ENCODE peak calls at places on chromosomes 11 and 22, in seven cellular contexts. One of them, this sample, is unnamed.

GRCh38 chr11:116840224-116840745 is 2.9 kb upstream of the APOA1 start:
- DNase-seq in endodermal cell: peak
- DNase-seq in IMR-90: peak
- DNase-seq in PC-3: no peak
- DNase-seq in fibroblast of lung: no peak
- DNase-seq in neural progenitor cell: peak
- DNase-seq in MM.1S: no peak
- DNase-seq in this sample: no peak

GRCh38 chr11:125626381-125626950 is 1.5 kb downstream of the CHEK1 start:
- DNase-seq in neural progenitor cell: no peak
- DNase-seq in fibroblast of lung: no peak
- DNase-seq in endodermal cell: no peak
- DNase-seq in MM.1S: peak
- DNase-seq in PC-3: no peak
- DNase-seq in IMR-90: peak
- DNase-seq in this sample: no peak

GRCh38 chr11:77217156-77217555 is 84.3 kb downstream of the GDPD4 start:
- DNase-seq in neural progenitor cell: no peak
- DNase-seq in fibroblast of lung: no peak
- DNase-seq in PC-3: no peak
- DNase-seq in MM.1S: no peak
- DNase-seq in endodermal cell: no peak
- DNase-seq in IMR-90: no peak
- DNase-seq in this sample: no peak

GRCh38 chr11:65431452-65432132 is 9.0 kb downstream of the NEAT1 start:
- DNase-seq in endodermal cell: no peak
- DNase-seq in PC-3: no peak
- DNase-seq in neural progenitor cell: no peak
- DNase-seq in fibroblast of lung: peak
- DNase-seq in MM.1S: peak
- DNase-seq in IMR-90: peak
- DNase-seq in this sample: no peak

GRCh38 chr22:26887456-26887855 is 230.1 kb downstream of the MIAT start:
- DNase-seq in PC-3: no peak
- DNase-seq in endodermal cell: no peak
- DNase-seq in fibroblast of lung: peak
- DNase-seq in MM.1S: no peak
- DNase-seq in IMR-90: peak
- DNase-seq in neural progenitor cell: peak
- DNase-seq in this sample: no peak

GRCh38 chr22:44125421-44125820 is 55.3 kb upstream of the PARVG start:
- DNase-seq in PC-3: no peak
- DNase-seq in IMR-90: no peak
- DNase-seq in neural progenitor cell: no peak
- DNase-seq in fibroblast of lung: no peak
- DNase-seq in MM.1S: no peak
- DNase-seq in endodermal cell: no peak
- DNase-seq in this sample: no peak

GRCh38 chr11:95534809-95535208 is 254.8 kb downstream of the FAM76B start:
- DNase-seq in endodermal cell: no peak
- DNase-seq in neural progenitor cell: no peak
- DNase-seq in MM.1S: no peak
- DNase-seq in PC-3: no peak
- DNase-seq in fibroblast of lung: no peak
- DNase-seq in IMR-90: no peak
- DNase-seq in this sample: no peak

GRCh38 chr11:14972581-14973490 is 685 bp upstream of the CALCA start:
- DNase-seq in PC-3: no peak
- DNase-seq in neural progenitor cell: peak
- DNase-seq in MM.1S: no peak
- DNase-seq in IMR-90: no peak
- DNase-seq in fibroblast of lung: no peak
- DNase-seq in endodermal cell: peak
- DNase-seq in this sample: no peak

GRCh38 chr11:86484164-86484794 is 109.6 kb downstream of the CCDC81 start:
- DNase-seq in endodermal cell: no peak
- DNase-seq in PC-3: peak
- DNase-seq in neural progenitor cell: no peak
- DNase-seq in fibroblast of lung: peak
- DNase-seq in IMR-90: peak
- DNase-seq in MM.1S: no peak
- DNase-seq in this sample: no peak

DNA sequence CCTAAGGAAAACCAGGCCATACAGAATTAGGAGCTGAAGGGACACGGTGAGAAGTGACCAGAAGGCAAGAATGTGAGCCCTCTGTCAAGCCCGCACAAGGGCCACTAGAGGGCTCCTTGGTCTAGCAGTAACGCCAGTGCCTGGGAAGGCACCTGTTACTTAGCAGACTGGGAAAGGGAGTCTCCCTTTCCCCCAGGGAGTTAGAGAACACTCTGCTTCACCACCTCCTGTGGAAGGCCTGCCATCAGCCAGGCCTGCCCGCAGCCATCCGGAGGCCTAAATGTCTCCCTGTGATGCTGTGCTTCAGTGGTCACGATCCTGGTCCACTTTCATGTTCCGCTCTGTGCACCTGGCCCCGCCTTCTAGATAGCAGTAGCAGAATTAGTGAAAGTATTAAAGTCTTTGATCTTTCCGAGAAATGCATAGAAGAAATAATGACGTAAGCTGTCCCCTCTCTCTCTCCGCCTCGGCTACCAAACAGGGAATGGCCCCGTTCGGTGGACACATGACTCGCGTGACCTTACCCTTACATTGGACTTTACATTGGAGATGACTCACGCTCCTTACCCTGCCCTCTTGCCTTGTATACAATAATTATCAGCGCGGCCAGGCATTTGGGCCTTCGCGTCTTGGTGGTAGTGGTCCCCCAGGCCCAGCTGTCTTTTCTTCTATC is 10.7 kb upstream of the GSTP1 start:
- DNase-seq in MM.1S: peak
- DNase-seq in PC-3: peak
- DNase-seq in endodermal cell: peak
- DNase-seq in fibroblast of lung: peak
- DNase-seq in neural progenitor cell: peak
- DNase-seq in IMR-90: peak
- DNase-seq in this sample: peak
- H3K9ac ChIP-seq in MM.1S: no peak
- H3K9ac ChIP-seq in PC-3: no peak
- H3K9ac ChIP-seq in endodermal cell: no peak
- H3K9ac ChIP-seq in fibroblast of lung: no peak
- H3K9ac ChIP-seq in neural progenitor cell: no peak
- H3K9ac ChIP-seq in IMR-90: no peak
- H3K9ac ChIP-seq in this sample: no peak

DNA sequence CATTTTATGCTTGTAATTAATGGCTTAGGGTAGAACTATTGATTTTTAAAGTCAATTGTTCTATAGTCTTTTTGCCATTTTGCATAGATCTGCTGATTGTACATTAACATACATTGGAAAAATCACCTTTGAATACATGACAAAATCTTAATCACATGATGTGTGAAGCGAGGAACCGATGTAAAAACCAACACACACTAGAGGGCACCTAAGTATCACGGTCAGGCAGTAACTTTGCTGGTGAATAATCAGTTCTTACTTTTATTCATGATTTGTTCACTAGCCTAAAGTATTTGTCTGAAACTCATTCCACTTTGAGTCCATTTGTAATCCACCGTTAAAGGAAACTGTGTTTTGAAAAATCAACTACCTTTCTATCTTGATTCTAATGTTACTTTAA is 28.2 kb downstream of the JHY start:
- DNase-seq in neural progenitor cell: peak
- DNase-seq in endodermal cell: no peak
- DNase-seq in PC-3: peak
- DNase-seq in IMR-90: peak
- DNase-seq in fibroblast of lung: peak
- DNase-seq in MM.1S: no peak
- DNase-seq in this sample: no peak
- TF ChIP-seq CTCF in neural progenitor cell: peak
- TF ChIP-seq CTCF in endodermal cell: peak
- TF ChIP-seq CTCF in PC-3: peak
- TF ChIP-seq CTCF in IMR-90: peak
- TF ChIP-seq CTCF in fibroblast of lung: peak
- TF ChIP-seq CTCF in MM.1S: peak
- TF ChIP-seq CTCF in this sample: no peak

DNA sequence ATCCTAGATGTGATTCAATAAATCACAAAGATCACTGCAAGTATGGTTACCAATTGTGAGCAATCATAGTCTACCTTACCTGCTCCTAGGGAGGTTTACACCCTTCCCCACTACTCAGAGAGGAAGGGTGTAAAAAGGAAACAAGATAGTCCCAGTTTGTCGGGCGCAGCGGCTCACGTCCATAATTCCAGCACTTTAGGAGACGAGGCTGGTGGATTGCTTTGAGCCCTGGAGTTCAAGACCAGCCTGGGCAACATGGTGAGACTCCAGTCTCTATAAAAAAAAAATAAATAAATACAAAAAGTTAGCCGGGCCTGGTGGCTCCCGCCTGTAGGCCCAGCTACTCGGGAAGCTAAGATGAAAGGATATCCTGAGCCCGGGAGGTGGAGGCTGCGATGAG is 962 bp upstream of the AMBRA1 start:
- DNase-seq in endodermal cell: no peak
- DNase-seq in MM.1S: no peak
- DNase-seq in PC-3: no peak
- DNase-seq in neural progenitor cell: no peak
- DNase-seq in IMR-90: no peak
- DNase-seq in fibroblast of lung: no peak
- DNase-seq in this sample: no peak
- H3K9ac ChIP-seq in endodermal cell: no peak
- H3K9ac ChIP-seq in MM.1S: no peak
- H3K9ac ChIP-seq in PC-3: no peak
- H3K9ac ChIP-seq in neural progenitor cell: no peak
- H3K9ac ChIP-seq in IMR-90: no peak
- H3K9ac ChIP-seq in fibroblast of lung: no peak
- H3K9ac ChIP-seq in this sample: no peak

GRCh38 chr11:61617515-61617914 is 36.6 kb upstream of the SYT7 start:
- DNase-seq in IMR-90: peak
- DNase-seq in endodermal cell: no peak
- DNase-seq in MM.1S: no peak
- DNase-seq in PC-3: peak
- DNase-seq in neural progenitor cell: no peak
- DNase-seq in fibroblast of lung: peak
- DNase-seq in this sample: no peak
- TF ChIP-seq CTCF in IMR-90: peak
- TF ChIP-seq CTCF in endodermal cell: peak
- TF ChIP-seq CTCF in MM.1S: no peak
- TF ChIP-seq CTCF in PC-3: peak
- TF ChIP-seq CTCF in neural progenitor cell: no peak
- TF ChIP-seq CTCF in fibroblast of lung: no peak
- TF ChIP-seq CTCF in this sample: no peak

DNA sequence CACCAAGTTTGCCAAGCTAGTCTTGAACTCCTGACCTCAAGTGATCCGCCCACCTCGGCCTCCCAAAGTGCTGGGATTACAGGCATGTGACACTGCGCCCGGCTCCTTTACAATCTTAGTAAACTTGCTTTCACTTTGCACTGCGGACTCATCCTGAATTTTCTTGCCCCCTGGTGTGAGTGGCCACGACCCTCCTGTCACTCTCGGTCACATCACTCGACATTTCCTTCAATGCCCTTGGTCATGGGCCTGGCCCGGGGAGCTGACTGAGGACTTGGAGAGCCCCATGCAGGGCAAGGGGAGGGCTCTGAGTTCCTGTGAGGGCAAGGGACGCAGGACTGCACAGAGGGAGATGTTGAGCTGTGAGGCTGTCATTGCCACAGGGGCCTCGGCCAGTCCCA is 21.4 kb downstream of the A4GALT start:
- DNase-seq in neural progenitor cell: no peak
- DNase-seq in fibroblast of lung: no peak
- DNase-seq in MM.1S: no peak
- DNase-seq in endodermal cell: peak
- DNase-seq in PC-3: no peak
- DNase-seq in IMR-90: no peak
- DNase-seq in this sample: no peak
- H3K9ac ChIP-seq in neural progenitor cell: no peak
- H3K9ac ChIP-seq in fibroblast of lung: no peak
- H3K9ac ChIP-seq in MM.1S: no peak
- H3K9ac ChIP-seq in endodermal cell: no peak
- H3K9ac ChIP-seq in PC-3: no peak
- H3K9ac ChIP-seq in IMR-90: no peak
- H3K9ac ChIP-seq in this sample: no peak

DNA sequence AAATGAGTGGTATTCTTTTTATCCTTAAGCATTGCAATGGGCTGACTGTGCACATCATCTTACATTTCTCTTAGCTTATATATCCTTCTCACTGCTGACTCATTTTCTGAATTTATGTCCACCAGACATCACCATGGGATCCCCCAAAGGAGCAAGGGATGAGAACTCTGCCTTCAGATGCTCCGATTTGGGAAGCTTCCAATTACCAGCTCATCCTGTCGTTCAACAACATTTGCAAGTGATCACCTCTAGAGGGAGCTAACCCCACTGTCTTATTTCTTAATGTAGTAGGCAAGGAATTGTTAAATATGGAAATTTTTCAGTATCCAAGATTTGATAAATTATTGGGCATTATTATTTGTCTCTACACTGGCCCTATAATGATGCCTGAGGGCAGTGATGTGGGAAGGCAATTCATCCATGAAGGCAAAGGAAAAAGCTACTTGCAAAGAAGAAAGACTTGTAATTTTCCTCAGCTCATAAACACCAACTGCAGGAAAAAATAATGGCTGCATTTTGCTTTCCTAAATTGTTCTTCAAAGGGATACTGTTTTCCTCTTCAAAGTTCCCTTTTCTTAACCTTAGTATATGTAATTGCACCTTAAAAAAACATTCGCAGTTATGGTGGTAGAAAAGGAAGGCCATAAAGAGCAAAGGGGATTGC is 102.4 kb upstream of the FSHB start:
- DNase-seq in neural progenitor cell: peak
- DNase-seq in PC-3: peak
- DNase-seq in endodermal cell: peak
- DNase-seq in MM.1S: no peak
- DNase-seq in IMR-90: peak
- DNase-seq in fibroblast of lung: peak
- DNase-seq in this sample: no peak
- TF ChIP-seq CTCF in neural progenitor cell: peak
- TF ChIP-seq CTCF in PC-3: peak
- TF ChIP-seq CTCF in endodermal cell: peak
- TF ChIP-seq CTCF in MM.1S: peak
- TF ChIP-seq CTCF in IMR-90: peak
- TF ChIP-seq CTCF in fibroblast of lung: peak
- TF ChIP-seq CTCF in this sample: peak

DNA sequence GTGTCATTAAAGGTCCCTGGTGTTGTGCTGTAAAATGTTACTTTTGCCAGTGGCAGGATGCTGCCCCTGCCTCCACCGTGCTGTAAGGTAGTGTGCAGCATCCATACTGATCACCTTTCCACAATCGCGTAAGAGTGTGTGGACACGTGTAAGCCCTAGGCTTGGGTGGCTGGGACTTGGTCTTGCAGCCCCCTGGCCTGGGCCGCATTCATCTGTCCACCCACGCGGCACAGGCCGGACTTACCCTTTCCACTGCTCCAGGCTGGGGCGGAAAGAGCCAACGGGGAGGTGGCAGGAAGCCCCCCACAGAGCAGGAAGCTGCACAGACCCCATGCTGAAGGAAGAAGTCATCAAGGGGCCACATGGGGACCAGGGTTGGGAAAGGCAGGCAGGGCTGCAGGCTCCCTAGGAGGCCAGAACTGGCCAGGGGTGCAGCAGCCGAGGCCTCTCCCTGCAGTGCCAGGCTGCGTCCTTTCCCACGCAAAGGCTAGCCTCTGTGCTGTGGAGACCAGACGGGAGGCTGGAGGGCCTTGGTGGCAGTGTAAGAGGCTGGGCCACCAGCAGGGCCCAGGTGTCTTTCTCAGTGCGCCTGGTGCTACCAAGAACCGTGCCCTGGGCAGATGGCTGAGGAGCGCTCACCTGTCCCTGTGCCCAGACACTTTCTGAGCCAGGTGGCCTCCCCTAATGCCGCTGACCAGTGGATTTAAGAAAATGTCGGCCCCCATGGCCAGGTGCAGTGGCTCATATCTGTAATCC is 11.7 kb upstream of the TMEM191C start:
- DNase-seq in endodermal cell: peak
- DNase-seq in PC-3: no peak
- DNase-seq in neural progenitor cell: peak
- DNase-seq in fibroblast of lung: no peak
- DNase-seq in IMR-90: no peak
- DNase-seq in MM.1S: no peak
- DNase-seq in this sample: no peak
- H3K9ac ChIP-seq in endodermal cell: no peak
- H3K9ac ChIP-seq in PC-3: no peak
- H3K9ac ChIP-seq in neural progenitor cell: no peak
- H3K9ac ChIP-seq in fibroblast of lung: no peak
- H3K9ac ChIP-seq in IMR-90: no peak
- H3K9ac ChIP-seq in MM.1S: no peak
- H3K9ac ChIP-seq in this sample: no peak

This sample was measured in colonic mucosa.